ENCODE peak calls at places on chromosomes 4 and X, in ten cellular contexts. D is prostate gland, R is brain microvascular endothelial cell, I is MM.1S, C is IMR-90, X is neural progenitor cell, W is suprapubic skin, Z is gastrocnemius medialis, B is GM23338, K is HepG2. V is an unnamed sample.

GRCh38 chr4:71026086-71026485 is 32.6 kb downstream of the DCK start:
- DNase-seq in D (no peak), R (peak; percentile 80), I (no peak), C (peak; percentile 90), X (no peak), W (no peak), Z (no peak), B (no peak), K (peak; percentile 66), V (no peak)

GRCh38 chr4:24598025-24598424 is 13.7 kb upstream of the DHX15 start:
- DNase-seq in D (peak; percentile 56), R (peak; percentile 16), I (no peak), C (peak; percentile 12), X (no peak), W (no peak), Z (no peak), B (no peak), K (peak; percentile 60), V (peak; percentile 87)

GRCh38 chrX:47581731-47582647 is at the start of gene TIMP1:
- DNase-seq in D (peak; percentile 80), R (peak; percentile 94), I (peak; percentile 80), C (peak; percentile 93), X (peak; percentile 83), W (peak; percentile 93), Z (peak; percentile 60), B (peak; percentile 80), K (peak; percentile 63), V (peak; percentile 59)

GRCh38 chr4:113436360-113436759 is 325.2 kb downstream of the CAMK2D start:
- DNase-seq in D (no peak), R (peak; percentile 75), I (no peak), C (peak; percentile 70), X (no peak), W (no peak), Z (no peak), B (no peak), K (no peak), V (no peak)

GRCh38 chr4:100631281-100631968 is 113.6 kb upstream of the EMCN start:
- DNase-seq in D (no peak), R (no peak), I (no peak), C (no peak), X (no peak), W (no peak), Z (no peak), B (no peak), K (no peak), V (no peak)

GRCh38 chrX:44708470-44708869 is 135.4 kb upstream of the DUSP21 start:
- DNase-seq in D (no peak), R (no peak), I (no peak), C (no peak), X (no peak), W (no peak), Z (no peak), B (no peak), K (no peak), V (no peak)

GRCh38 chr4:42925921-42926320 is 33.4 kb downstream of the GRXCR1 start:
- DNase-seq in D (no peak), R (no peak), I (no peak), C (no peak), X (no peak), W (no peak), Z (no peak), B (no peak), K (no peak), V (no peak)

GRCh38 chr4:147829401-147830101 is 97.7 kb downstream of the ARHGAP10 start:
- DNase-seq in D (peak; percentile 84), R (peak; percentile 46), I (no peak), C (peak; percentile 59), X (no peak), W (no peak), Z (peak; percentile 87), B (no peak), K (no peak), V (no peak)

GRCh38 chr4:177201614-177202013 is 108.1 kb upstream of the NEIL3 start:
- DNase-seq in D (no peak), R (no peak), I (no peak), C (no peak), X (no peak), W (no peak), Z (no peak), B (no peak), K (no peak), V (no peak)

GRCh38 chr4:177204126-177204525 is 105.5 kb upstream of the NEIL3 start:
- DNase-seq in D (no peak), R (no peak), I (no peak), C (no peak), X (no peak), W (no peak), Z (no peak), B (no peak), K (no peak), V (no peak)
- H3K36me3 ChIP-seq in D (no peaks in the 10 kb centered on the region), R (no peaks in the 10 kb centered on the region), I (no peaks in the 10 kb centered on the region), C (no peaks in the 10 kb centered on the region), X (no peaks in the 10 kb centered on the region), W (no peaks in the 10 kb centered on the region), Z (no peaks in the 10 kb centered on the region), B (no peaks in the 10 kb centered on the region), K (no peaks in the 10 kb centered on the region), V (no peaks in the 10 kb centered on the region)

GRCh38 chr4:63906660-63907146 is 502.5 kb downstream of the TECRL start:
- DNase-seq in D (no peak), R (no peak), I (no peak), C (no peak), X (no peak), W (no peak), Z (no peak), B (no peak), K (no peak), V (no peak)
- H3K36me3 ChIP-seq in D (no peaks in the 10 kb centered on the region), R (no peaks in the 10 kb centered on the region), I (no peaks in the 10 kb centered on the region), C (no peaks in the 10 kb centered on the region), X (no peaks in the 10 kb centered on the region), W (no peaks in the 10 kb centered on the region), Z (no peaks in the 10 kb centered on the region), B (no peaks in the 10 kb centered on the region), K (no peaks in the 10 kb centered on the region), V (no peaks in the 10 kb centered on the region)

DNA sequence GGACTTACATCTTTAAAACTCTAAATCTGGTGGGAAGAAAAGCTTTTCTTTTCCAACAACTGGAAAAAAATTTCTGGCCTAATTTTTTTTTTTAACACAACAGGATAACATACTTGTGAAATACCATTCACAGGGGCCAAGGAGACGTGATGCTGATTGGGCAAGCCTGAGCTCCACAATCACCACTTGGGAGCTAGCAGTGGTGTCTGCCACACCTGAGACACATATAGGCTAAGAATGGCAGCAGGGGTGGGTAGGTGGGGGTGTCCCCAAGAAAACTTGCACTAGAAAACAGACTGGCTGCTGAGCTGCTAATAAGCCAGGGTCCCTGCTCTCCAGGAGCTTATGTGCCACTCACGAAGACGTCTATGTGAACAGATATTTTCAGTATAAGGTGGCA is 5.6 kb upstream of the PKD2 start:
- DNase-seq in D (no peak), R (no peak), I (no peak), C (no peak), X (no peak), W (no peak), Z (no peak), B (no peak), K (no peak), V (no peak)
- H3K36me3 ChIP-seq in D (no peaks in the 10 kb centered on the region), R (no peaks in the 10 kb centered on the region), I (no peaks in the 10 kb centered on the region), C (no peaks in the 10 kb centered on the region), X (no peaks in the 10 kb centered on the region), W (no peaks in the 10 kb centered on the region), Z (no peaks in the 10 kb centered on the region), B (no peaks in the 10 kb centered on the region), K (no peaks in the 10 kb centered on the region), V (no peaks in the 10 kb centered on the region)

GRCh38 chrX:1421433-1422134 is 29.7 kb upstream of the SLC25A6 start:
- DNase-seq in D (no peak), R (no peak), I (no peak), C (no peak), X (no peak), W (peak; percentile 34), Z (no peak), B (no peak), K (no peak), V (no peak)

GRCh38 chrX:1418901-1419544 is 27.1 kb upstream of the SLC25A6 start:
- DNase-seq in D (no peak), R (no peak), I (no peak), C (no peak), X (no peak), W (peak; percentile 46), Z (no peak), B (no peak), K (no peak), V (no peak)

GRCh38 chrX:1417921-1418875 is 26.3 kb upstream of the SLC25A6 start:
- DNase-seq in D (no peak), R (no peak), I (no peak), C (no peak), X (no peak), W (peak; percentile 55), Z (no peak), B (no peak), K (no peak), V (no peak)

GRCh38 chrX:1420371-1420770 is 28.5 kb upstream of the SLC25A6 start:
- DNase-seq in D (no peak), R (no peak), I (no peak), C (no peak), X (no peak), W (peak; percentile 55), Z (no peak), B (no peak), K (no peak), V (no peak)

GRCh38 chrX:1419545-1420355 is 27.8 kb upstream of the SLC25A6 start:
- DNase-seq in D (no peak), R (no peak), I (no peak), C (no peak), X (no peak), W (peak; percentile 39), Z (no peak), B (no peak), K (no peak), V (no peak)
- H3K36me3 ChIP-seq in D (peaks cover 11% of the 10 kb centered on the region), R (peaks cover 28% of the 10 kb centered on the region), I (no peaks in the 10 kb centered on the region), C (peaks cover 65% of the 10 kb centered on the region), X (peaks cover 13% of the 10 kb centered on the region), W (peaks cover 65% of the 10 kb centered on the region), Z (peaks cover 15% of the 10 kb centered on the region), B (peaks cover 16% of the 10 kb centered on the region), K (peaks cover 9% of the 10 kb centered on the region), V (peaks cover 2% of the 10 kb centered on the region)

GRCh38 chrX:154354013-154354412 is 20.4 kb downstream of the FLNA start:
- DNase-seq in D (no peak), R (no peak), I (no peak), C (no peak), X (no peak), W (no peak), Z (no peak), B (no peak), K (no peak), V (no peak)

GRCh38 chrX:154353172-154353843 is 21.1 kb downstream of the FLNA start:
- DNase-seq in D (no peak), R (no peak), I (no peak), C (no peak), X (no peak), W (no peak), Z (no peak), B (no peak), K (no peak), V (no peak)

GRCh38 chrX:154351183-154352011 is 23.0 kb downstream of the FLNA start:
- DNase-seq in D (no peak), R (no peak), I (no peak), C (no peak), X (no peak), W (no peak), Z (no peak), B (no peak), K (no peak), V (no peak)

GRCh38 chrX:154352012-154352401 is 22.4 kb downstream of the FLNA start:
- DNase-seq in D (no peak), R (no peak), I (no peak), C (no peak), X (no peak), W (no peak), Z (no peak), B (no peak), K (no peak), V (no peak)

GRCh38 chrX:154352466-154352865 is 22.0 kb downstream of the FLNA start:
- DNase-seq in D (no peak), R (no peak), I (no peak), C (no peak), X (no peak), W (no peak), Z (no peak), B (no peak), K (no peak), V (no peak)
- H3K36me3 ChIP-seq in D (no peaks in the 10 kb centered on the region), R (peaks cover 93% of the 10 kb centered on the region), I (no peaks in the 10 kb centered on the region), C (peaks cover 94% of the 10 kb centered on the region), X (no peaks in the 10 kb centered on the region), W (peaks cover 91% of the 10 kb centered on the region), Z (no peaks in the 10 kb centered on the region), B (peaks cover 14% of the 10 kb centered on the region), K (peaks cover 11% of the 10 kb centered on the region), V (peaks cover 2% of the 10 kb centered on the region)

V was measured in Caco-2.